ENCODE peak calls at places on chromosomes 7 and 10, in ten cellular contexts. One of them, this sample, is unnamed.

GRCh38 chr7:75808106-75808505 is 5.5 kb downstream of the CCL24 start:
- DNase-seq in thoracic aorta: no peak
- DNase-seq in CD4-positive, alpha-beta T cell: no peak
- DNase-seq in neural progenitor cell: no peak
- DNase-seq in brain microvascular endothelial cell: no peak
- DNase-seq in OCI-LY7: no peak
- DNase-seq in CD4-positive, alpha-beta memory T cell: no peak
- DNase-seq in body of pancreas: no peak
- DNase-seq in CD4-positive, CD25-positive, alpha-beta regulatory T cell: no peak
- DNase-seq in heart right ventricle: no peak
- DNase-seq in this sample: no peak

GRCh38 chr10:132971448-132972148 is 29.2 kb upstream of the CFAP46 start:
- DNase-seq in CD4-positive, alpha-beta T cell: no peak
- DNase-seq in OCI-LY7: no peak
- DNase-seq in CD4-positive, CD25-positive, alpha-beta regulatory T cell: no peak
- DNase-seq in CD4-positive, alpha-beta memory T cell: no peak
- DNase-seq in neural progenitor cell: no peak
- DNase-seq in brain microvascular endothelial cell: no peak
- DNase-seq in thoracic aorta: no peak
- DNase-seq in body of pancreas: peak; percentile 7
- DNase-seq in heart right ventricle: no peak
- DNase-seq in this sample: no peak

GRCh38 chr7:128094111-128094570 is 62.9 kb upstream of the LRRC4 start:
- DNase-seq in CD4-positive, alpha-beta memory T cell: no peak
- DNase-seq in thoracic aorta: no peak
- DNase-seq in OCI-LY7: no peak
- DNase-seq in neural progenitor cell: no peak
- DNase-seq in brain microvascular endothelial cell: no peak
- DNase-seq in heart right ventricle: peak; percentile 45
- DNase-seq in body of pancreas: no peak
- DNase-seq in CD4-positive, CD25-positive, alpha-beta regulatory T cell: no peak
- DNase-seq in CD4-positive, alpha-beta T cell: no peak
- DNase-seq in this sample: no peak

GRCh38 chr7:131066635-131067034 is 261.0 kb upstream of the MKLN1 start:
- DNase-seq in OCI-LY7: no peak
- DNase-seq in thoracic aorta: no peak
- DNase-seq in neural progenitor cell: no peak
- DNase-seq in body of pancreas: no peak
- DNase-seq in CD4-positive, alpha-beta T cell: no peak
- DNase-seq in brain microvascular endothelial cell: no peak
- DNase-seq in CD4-positive, alpha-beta memory T cell: no peak
- DNase-seq in CD4-positive, CD25-positive, alpha-beta regulatory T cell: no peak
- DNase-seq in heart right ventricle: no peak
- DNase-seq in this sample: no peak

GRCh38 chr10:132562177-132562915 is 24.8 kb downstream of the INPP5A start:
- DNase-seq in body of pancreas: no peak
- DNase-seq in thoracic aorta: no peak
- DNase-seq in brain microvascular endothelial cell: no peak
- DNase-seq in CD4-positive, alpha-beta memory T cell: no peak
- DNase-seq in CD4-positive, alpha-beta T cell: no peak
- DNase-seq in neural progenitor cell: no peak
- DNase-seq in heart right ventricle: no peak
- DNase-seq in CD4-positive, CD25-positive, alpha-beta regulatory T cell: no peak
- DNase-seq in OCI-LY7: no peak
- DNase-seq in this sample: no peak

GRCh38 chr10:80144302-80145131 is 12.0 kb downstream of the PLAC9 start:
- DNase-seq in brain microvascular endothelial cell: no peak
- DNase-seq in OCI-LY7: peak; percentile 67
- DNase-seq in body of pancreas: peak; percentile 41
- DNase-seq in thoracic aorta: no peak
- DNase-seq in CD4-positive, alpha-beta memory T cell: peak; percentile 24
- DNase-seq in CD4-positive, CD25-positive, alpha-beta regulatory T cell: peak; percentile 34
- DNase-seq in CD4-positive, alpha-beta T cell: peak; percentile 27
- DNase-seq in neural progenitor cell: no peak
- DNase-seq in heart right ventricle: no peak
- DNase-seq in this sample: peak; percentile 44

GRCh38 chr7:16918288-16918895 is 36.6 kb upstream of the AGR3 start:
- DNase-seq in brain microvascular endothelial cell: no peak
- DNase-seq in neural progenitor cell: peak; percentile 52
- DNase-seq in thoracic aorta: no peak
- DNase-seq in CD4-positive, alpha-beta memory T cell: peak; percentile 11
- DNase-seq in CD4-positive, alpha-beta T cell: no peak
- DNase-seq in OCI-LY7: peak; percentile 36
- DNase-seq in body of pancreas: peak; percentile 39
- DNase-seq in heart right ventricle: peak; percentile 21
- DNase-seq in CD4-positive, CD25-positive, alpha-beta regulatory T cell: peak; percentile 22
- DNase-seq in this sample: peak; percentile 32

GRCh38 chr10:69508738-69509340 is 57.6 kb downstream of the TSPAN15 start:
- DNase-seq in OCI-LY7: no peak
- DNase-seq in body of pancreas: no peak
- DNase-seq in brain microvascular endothelial cell: no peak
- DNase-seq in CD4-positive, CD25-positive, alpha-beta regulatory T cell: no peak
- DNase-seq in neural progenitor cell: no peak
- DNase-seq in CD4-positive, alpha-beta memory T cell: no peak
- DNase-seq in thoracic aorta: no peak
- DNase-seq in CD4-positive, alpha-beta T cell: no peak
- DNase-seq in heart right ventricle: no peak
- DNase-seq in this sample: no peak

DNA sequence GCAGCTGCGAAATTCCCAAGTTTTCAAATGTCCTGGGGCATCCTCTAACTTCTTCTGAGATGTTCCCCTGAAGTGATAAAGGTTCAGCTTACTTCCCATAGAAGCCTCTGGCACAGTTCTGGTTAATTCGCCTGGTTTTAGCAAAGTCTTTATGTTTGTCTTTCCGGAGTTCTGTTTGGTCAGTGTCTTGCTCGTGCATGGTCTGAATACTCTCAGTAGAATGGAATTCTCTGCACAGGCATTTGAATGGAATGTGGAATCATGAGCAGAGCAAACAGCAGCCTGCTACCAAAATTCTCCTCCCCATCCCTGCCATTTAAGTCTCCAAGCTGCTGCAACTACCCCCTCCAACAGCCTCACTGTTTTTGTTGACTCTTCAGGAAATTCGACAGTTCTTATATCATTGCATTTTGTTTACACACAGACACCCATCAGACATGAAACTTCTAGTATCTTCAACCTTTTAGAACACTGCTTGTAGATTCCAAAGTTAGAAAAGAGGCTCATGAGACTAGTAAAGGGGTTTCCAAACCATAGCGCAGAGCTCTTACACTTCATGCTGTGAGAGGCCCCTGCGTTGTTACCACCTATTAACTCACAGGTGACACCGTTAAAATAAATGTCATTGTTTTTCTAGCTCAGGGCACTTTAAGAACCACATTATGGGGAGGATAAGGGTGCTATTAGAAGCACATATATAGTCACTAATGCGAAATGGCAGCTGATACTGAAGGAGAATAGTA is 129.7 kb downstream of the PLCE1 start:
- DNase-seq in CD4-positive, CD25-positive, alpha-beta regulatory T cell: no peak
- DNase-seq in thoracic aorta: no peak
- DNase-seq in OCI-LY7: no peak
- DNase-seq in heart right ventricle: no peak
- DNase-seq in neural progenitor cell: peak; percentile 48
- DNase-seq in CD4-positive, alpha-beta memory T cell: no peak
- DNase-seq in brain microvascular endothelial cell: peak; percentile 87
- DNase-seq in CD4-positive, alpha-beta T cell: no peak
- DNase-seq in body of pancreas: peak; percentile 18
- DNase-seq in this sample: no peak
- H3K27ac ChIP-seq in CD4-positive, CD25-positive, alpha-beta regulatory T cell: no peak overlapping the region
- H3K27ac ChIP-seq in thoracic aorta: peak overlapping the region; percentile 61
- H3K27ac ChIP-seq in OCI-LY7: no peak overlapping the region
- H3K27ac ChIP-seq in heart right ventricle: peak overlapping the region; percentile 65
- H3K27ac ChIP-seq in neural progenitor cell: no peak overlapping the region
- H3K27ac ChIP-seq in CD4-positive, alpha-beta memory T cell: no peak overlapping the region
- H3K27ac ChIP-seq in brain microvascular endothelial cell: peak overlapping the region; percentile 48
- H3K27ac ChIP-seq in CD4-positive, alpha-beta T cell: no peak overlapping the region
- H3K27ac ChIP-seq in body of pancreas: no peak overlapping the region
- H3K27ac ChIP-seq in this sample: no peak overlapping the region

DNA sequence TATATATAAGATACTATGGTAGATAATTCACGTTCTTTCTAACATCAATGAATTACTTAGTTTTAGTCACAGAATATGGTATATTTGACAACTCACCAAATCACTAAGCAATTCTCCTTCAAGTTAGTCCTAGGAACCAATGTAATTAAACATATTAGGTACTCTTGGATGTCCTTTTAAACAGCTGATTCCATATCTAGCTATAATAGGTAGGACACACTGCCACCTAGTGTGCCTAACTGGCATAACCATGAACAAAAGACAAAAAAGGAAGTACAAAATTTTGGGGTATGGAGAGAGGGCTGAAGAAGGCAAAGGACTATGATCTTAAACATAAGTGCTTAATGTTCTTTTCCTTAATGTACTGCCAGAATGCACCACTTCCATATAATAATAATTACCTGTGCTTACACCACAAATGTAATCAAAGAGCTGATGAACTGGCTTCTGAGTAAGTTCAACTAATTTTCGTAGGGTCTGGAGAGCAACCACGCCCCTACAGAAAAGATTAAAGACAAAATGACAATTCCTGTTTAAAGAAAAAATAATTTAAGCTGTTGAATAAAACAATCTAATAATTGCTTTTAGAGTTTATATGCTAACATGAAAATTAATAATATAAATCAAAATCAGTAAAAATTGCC is 28.7 kb downstream of the PNPLA8 start:
- DNase-seq in CD4-positive, CD25-positive, alpha-beta regulatory T cell: peak; percentile 51
- DNase-seq in brain microvascular endothelial cell: peak; percentile 60
- DNase-seq in CD4-positive, alpha-beta memory T cell: peak; percentile 31
- DNase-seq in body of pancreas: peak; percentile 56
- DNase-seq in thoracic aorta: no peak
- DNase-seq in heart right ventricle: peak; percentile 23
- DNase-seq in OCI-LY7: peak; percentile 77
- DNase-seq in neural progenitor cell: peak; percentile 62
- DNase-seq in CD4-positive, alpha-beta T cell: no peak
- DNase-seq in this sample: peak; percentile 54
- H3K27ac ChIP-seq in CD4-positive, CD25-positive, alpha-beta regulatory T cell: no peak overlapping the region
- H3K27ac ChIP-seq in brain microvascular endothelial cell: no peak overlapping the region
- H3K27ac ChIP-seq in CD4-positive, alpha-beta memory T cell: no peak overlapping the region
- H3K27ac ChIP-seq in body of pancreas: no peak overlapping the region
- H3K27ac ChIP-seq in thoracic aorta: no peak overlapping the region
- H3K27ac ChIP-seq in heart right ventricle: no peak overlapping the region
- H3K27ac ChIP-seq in OCI-LY7: no peak overlapping the region
- H3K27ac ChIP-seq in neural progenitor cell: no peak overlapping the region
- H3K27ac ChIP-seq in CD4-positive, alpha-beta T cell: no peak overlapping the region
- H3K27ac ChIP-seq in this sample: no peak overlapping the region

DNA sequence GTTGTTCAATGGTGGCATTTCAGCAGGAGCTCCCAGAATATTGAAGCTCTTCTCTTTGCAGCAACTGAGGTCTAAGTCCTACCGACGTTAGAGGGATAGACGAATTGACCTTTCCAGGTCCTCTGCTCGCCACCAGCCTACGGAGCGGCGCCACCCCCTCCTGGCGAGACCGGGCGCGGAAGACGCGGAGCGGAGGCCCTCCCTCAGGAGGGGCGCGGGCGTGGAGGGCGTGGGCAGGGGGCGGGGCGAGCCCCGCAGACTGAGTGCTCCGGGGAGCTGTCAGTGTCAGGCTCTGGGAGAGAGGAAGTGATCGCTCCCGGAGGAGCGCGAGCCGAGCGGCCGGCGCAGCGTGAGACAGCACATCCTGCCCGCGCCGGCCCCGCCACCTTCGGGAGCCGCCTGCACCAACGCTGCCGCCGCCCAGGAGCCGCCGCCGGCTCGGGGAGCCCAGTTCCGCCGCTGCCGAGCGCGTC is at the start of gene DYNC1I1:
- DNase-seq in heart right ventricle: peak; percentile 77
- DNase-seq in CD4-positive, alpha-beta T cell: no peak
- DNase-seq in neural progenitor cell: peak; percentile 83
- DNase-seq in CD4-positive, CD25-positive, alpha-beta regulatory T cell: no peak
- DNase-seq in thoracic aorta: peak; percentile 9
- DNase-seq in brain microvascular endothelial cell: peak; percentile 49
- DNase-seq in OCI-LY7: no peak
- DNase-seq in CD4-positive, alpha-beta memory T cell: no peak
- DNase-seq in body of pancreas: peak; percentile 69
- DNase-seq in this sample: peak; percentile 61
- H3K27ac ChIP-seq in heart right ventricle: peak within 1 kb of the TSS; percentile 82
- H3K27ac ChIP-seq in CD4-positive, alpha-beta T cell: no peak within 1 kb of the TSS
- H3K27ac ChIP-seq in neural progenitor cell: no peak within 1 kb of the TSS
- H3K27ac ChIP-seq in CD4-positive, CD25-positive, alpha-beta regulatory T cell: no peak within 1 kb of the TSS
- H3K27ac ChIP-seq in thoracic aorta: peak within 1 kb of the TSS; percentile 84
- H3K27ac ChIP-seq in brain microvascular endothelial cell: no peak within 1 kb of the TSS
- H3K27ac ChIP-seq in OCI-LY7: no peak within 1 kb of the TSS
- H3K27ac ChIP-seq in CD4-positive, alpha-beta memory T cell: no peak within 1 kb of the TSS
- H3K27ac ChIP-seq in body of pancreas: no peak within 1 kb of the TSS
- H3K27ac ChIP-seq in this sample: peak within 1 kb of the TSS; percentile 63

GRCh38 chr7:47145982-47146381 is 435.9 kb downstream of the TNS3 start:
- DNase-seq in thoracic aorta: no peak
- DNase-seq in body of pancreas: no peak
- DNase-seq in CD4-positive, alpha-beta T cell: no peak
- DNase-seq in brain microvascular endothelial cell: no peak
- DNase-seq in OCI-LY7: no peak
- DNase-seq in CD4-positive, alpha-beta memory T cell: no peak
- DNase-seq in heart right ventricle: no peak
- DNase-seq in CD4-positive, CD25-positive, alpha-beta regulatory T cell: no peak
- DNase-seq in neural progenitor cell: no peak
- DNase-seq in this sample: no peak

GRCh38 chr7:47149208-47149864 is 432.6 kb downstream of the TNS3 start:
- DNase-seq in CD4-positive, alpha-beta memory T cell: no peak
- DNase-seq in thoracic aorta: no peak
- DNase-seq in brain microvascular endothelial cell: no peak
- DNase-seq in OCI-LY7: peak; percentile 89
- DNase-seq in heart right ventricle: no peak
- DNase-seq in neural progenitor cell: no peak
- DNase-seq in CD4-positive, CD25-positive, alpha-beta regulatory T cell: no peak
- DNase-seq in CD4-positive, alpha-beta T cell: no peak
- DNase-seq in body of pancreas: no peak
- DNase-seq in this sample: no peak

GRCh38 chr7:47145326-47145725 is 436.6 kb downstream of the TNS3 start:
- DNase-seq in CD4-positive, CD25-positive, alpha-beta regulatory T cell: no peak
- DNase-seq in brain microvascular endothelial cell: no peak
- DNase-seq in OCI-LY7: no peak
- DNase-seq in neural progenitor cell: no peak
- DNase-seq in body of pancreas: no peak
- DNase-seq in thoracic aorta: no peak
- DNase-seq in CD4-positive, alpha-beta T cell: no peak
- DNase-seq in heart right ventricle: no peak
- DNase-seq in CD4-positive, alpha-beta memory T cell: no peak
- DNase-seq in this sample: no peak

GRCh38 chr7:47148541-47149207 is 433.2 kb downstream of the TNS3 start:
- DNase-seq in CD4-positive, alpha-beta memory T cell: no peak
- DNase-seq in heart right ventricle: no peak
- DNase-seq in CD4-positive, alpha-beta T cell: no peak
- DNase-seq in neural progenitor cell: no peak
- DNase-seq in brain microvascular endothelial cell: no peak
- DNase-seq in CD4-positive, CD25-positive, alpha-beta regulatory T cell: no peak
- DNase-seq in body of pancreas: no peak
- DNase-seq in thoracic aorta: no peak
- DNase-seq in OCI-LY7: no peak
- DNase-seq in this sample: no peak

DNA sequence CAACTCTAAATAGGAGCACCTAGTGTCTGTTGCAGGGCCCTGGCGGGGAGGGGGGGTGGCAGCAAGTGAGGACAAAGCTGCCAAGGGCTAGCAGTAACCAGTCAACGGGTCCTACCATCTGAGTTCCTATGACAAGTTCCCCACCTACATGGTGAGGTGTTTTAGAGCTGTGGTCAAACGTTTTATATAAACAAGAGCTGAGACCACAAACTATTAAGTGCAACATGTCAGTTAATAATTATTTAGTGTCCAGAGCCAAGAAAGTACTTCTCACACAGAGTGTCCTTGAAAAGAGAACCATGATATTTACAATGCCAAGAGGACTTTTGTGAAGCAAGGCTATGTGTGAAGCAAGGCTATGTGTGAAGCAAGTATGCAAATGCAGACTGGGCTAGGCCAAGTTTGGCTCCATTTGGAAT is 434.7 kb downstream of the TNS3 start:
- DNase-seq in brain microvascular endothelial cell: no peak
- DNase-seq in thoracic aorta: no peak
- DNase-seq in body of pancreas: peak; percentile 52
- DNase-seq in CD4-positive, alpha-beta memory T cell: no peak
- DNase-seq in neural progenitor cell: no peak
- DNase-seq in OCI-LY7: no peak
- DNase-seq in CD4-positive, CD25-positive, alpha-beta regulatory T cell: no peak
- DNase-seq in CD4-positive, alpha-beta T cell: no peak
- DNase-seq in heart right ventricle: no peak
- DNase-seq in this sample: no peak
- H3K27ac ChIP-seq in brain microvascular endothelial cell: no peak overlapping the region
- H3K27ac ChIP-seq in thoracic aorta: no peak overlapping the region
- H3K27ac ChIP-seq in body of pancreas: peak overlapping the region; percentile 45
- H3K27ac ChIP-seq in CD4-positive, alpha-beta memory T cell: no peak overlapping the region
- H3K27ac ChIP-seq in neural progenitor cell: no peak overlapping the region
- H3K27ac ChIP-seq in OCI-LY7: peak overlapping the region; percentile 98
- H3K27ac ChIP-seq in CD4-positive, CD25-positive, alpha-beta regulatory T cell: no peak overlapping the region
- H3K27ac ChIP-seq in CD4-positive, alpha-beta T cell: no peak overlapping the region
- H3K27ac ChIP-seq in heart right ventricle: no peak overlapping the region
- H3K27ac ChIP-seq in this sample: no peak overlapping the region